ENCODE peak calls at places on chromosome 3, in six cellular contexts. O, F, I, W, T and B are unnamed samples.

GRCh38 chr3:155809181-155809580 is 3.1 kb upstream of the C3orf33 start:
- DNase-seq in O (peak; percentile 27), F (no peak), I (no peak), W (no peak), T (no peak), B (no peak)

GRCh38 chr3:188108703-188109412 is 45.1 kb upstream of the LPP start:
- DNase-seq in O (peak; percentile 9), F (no peak), I (no peak), W (no peak), T (no peak), B (no peak)

GRCh38 chr3:167814441-167814951 is 79.0 kb downstream of the SERPINI1 start:
- DNase-seq in O (peak; percentile 11), F (no peak), I (no peak), W (no peak), T (no peak), B (no peak)

GRCh38 chr3:62965311-62965710 is 90.1 kb upstream of the CADPS start:
- DNase-seq in O (no peak), F (no peak), I (no peak), W (no peak), T (no peak), B (no peak)

GRCh38 chr3:153165211-153165815 is 3.3 kb downstream of the RAP2B start:
- DNase-seq in O (peak; percentile 42), F (peak; percentile 40), I (no peak), W (no peak), T (no peak), B (peak; percentile 42)

GRCh38 chr3:172034786-172035685 is 4.3 kb upstream of the FNDC3B start:
- DNase-seq in O (peak; percentile 33), F (peak; percentile 81), I (peak; percentile 77), W (no peak), T (no peak), B (peak; percentile 37)

GRCh38 chr3:186467969-186468368 is 76.2 kb downstream of the CRYGS start:
- DNase-seq in O (no peak), F (peak; percentile 82), I (no peak), W (no peak), T (no peak), B (no peak)

GRCh38 chr3:101945980-101946379 is 96.7 kb downstream of the NFKBIZ start:
- DNase-seq in O (no peak), F (no peak), I (no peak), W (no peak), T (no peak), B (no peak)

GRCh38 chr3:9793161-9793781 is 389 bp downstream of the ARPC4 start:
- DNase-seq in O (peak; percentile 44), F (peak; percentile 58), I (no peak), W (no peak), T (no peak), B (peak; percentile 75)

GRCh38 chr3:183844606-183845005 is 19.2 kb upstream of the MAP6D1 start:
- DNase-seq in O (peak; percentile 92), F (no peak), I (no peak), W (no peak), T (no peak), B (peak; percentile 90)

GRCh38 chr3:59510576-59510975 is 460.8 kb upstream of the CFAP20DC start:
- DNase-seq in O (no peak), F (no peak), I (no peak), W (no peak), T (no peak), B (peak; percentile 47)

GRCh38 chr3:42751609-42752008 is 21.4 kb downstream of the CCDC13 start:
- DNase-seq in O (no peak), F (no peak), I (peak; percentile 14), W (no peak), T (no peak), B (no peak)

GRCh38 chr3:177852001-177852400 is 654.7 kb upstream of the TBL1XR1 start:
- DNase-seq in O (peak; percentile 27), F (no peak), I (no peak), W (no peak), T (no peak), B (no peak)

GRCh38 chr3:110550511-110550910 is 521.1 kb upstream of the NECTIN3 start:
- DNase-seq in O (no peak), F (no peak), I (no peak), W (no peak), T (no peak), B (no peak)

GRCh38 chr3:100709840-100710235 is 544 bp downstream of the TFG start:
- DNase-seq in O (peak; percentile 20), F (peak; percentile 81), I (peak; percentile 70), W (peak; percentile 46), T (peak; percentile 66), B (peak; percentile 61)

GRCh38 chr3:50381315-50381714 is 22.0 kb upstream of the TMEM115 start:
- DNase-seq in O (no peak), F (no peak), I (no peak), W (no peak), T (no peak), B (no peak)

GRCh38 chr3:94225176-94225742 is 162.4 kb downstream of the NSUN3 start:
- DNase-seq in O (no peak), F (no peak), I (no peak), W (no peak), T (no peak), B (peak; percentile 14)

GRCh38 chr3:113436794-113437193 is 4.5 kb downstream of the CFAP44 start:
- DNase-seq in O (peak; percentile 86), F (peak; percentile 8), I (no peak), W (no peak), T (no peak), B (peak; percentile 25)

GRCh38 chr3:56131976-56132590 is 336.2 kb downstream of the ERC2 start:
- DNase-seq in O (peak; percentile 95), F (peak; percentile 94), I (no peak), W (no peak), T (no peak), B (peak; percentile 93)

GRCh38 chr3:8318002-8318649 is 183.5 kb upstream of the LMCD1 start:
- DNase-seq in O (peak; percentile 82), F (peak; percentile 90), I (no peak), W (no peak), T (no peak), B (peak; percentile 8)

GRCh38 chr3:42229942-42230688 is 35.9 kb downstream of the CCK start:
- DNase-seq in O (peak; percentile 58), F (peak; percentile 76), I (peak; percentile 48), W (no peak), T (peak; percentile 50), B (peak; percentile 57)

GRCh38 chr3:180912304-180913226 is at the start of gene FXR1:
- DNase-seq in O (peak; percentile 69), F (peak; percentile 98), I (peak; percentile 99), W (peak; percentile 96), T (peak; percentile 84), B (peak; percentile 88)
- H3K18ac ChIP-seq in O (peak within 1 kb of the TSS; percentile 94), F (peak within 1 kb of the TSS; percentile 94), I (peak within 1 kb of the TSS; percentile 99), W (peak within 1 kb of the TSS; percentile 99), T (peak within 1 kb of the TSS; percentile 99), B (peak within 1 kb of the TSS; percentile 92)

GRCh38 chr3:157154563-157155333 is 5.2 kb downstream of the CCNL1 start:
- DNase-seq in O (no peak), F (no peak), I (no peak), W (no peak), T (no peak), B (peak; percentile 33)

GRCh38 chr3:157155591-157155990 is 4.4 kb downstream of the CCNL1 start:
- DNase-seq in O (no peak), F (no peak), I (no peak), W (no peak), T (no peak), B (peak; percentile 18)

GRCh38 chr3:157157836-157158235 is 2.1 kb downstream of the CCNL1 start:
- DNase-seq in O (no peak), F (no peak), I (no peak), W (no peak), T (no peak), B (peak; percentile 23)

GRCh38 chr3:157159037-157159761 is 748 bp downstream of the CCNL1 start:
- DNase-seq in O (peak; percentile 37), F (peak; percentile 77), I (peak; percentile 54), W (no peak), T (peak; percentile 49), B (no peak)

DNA sequence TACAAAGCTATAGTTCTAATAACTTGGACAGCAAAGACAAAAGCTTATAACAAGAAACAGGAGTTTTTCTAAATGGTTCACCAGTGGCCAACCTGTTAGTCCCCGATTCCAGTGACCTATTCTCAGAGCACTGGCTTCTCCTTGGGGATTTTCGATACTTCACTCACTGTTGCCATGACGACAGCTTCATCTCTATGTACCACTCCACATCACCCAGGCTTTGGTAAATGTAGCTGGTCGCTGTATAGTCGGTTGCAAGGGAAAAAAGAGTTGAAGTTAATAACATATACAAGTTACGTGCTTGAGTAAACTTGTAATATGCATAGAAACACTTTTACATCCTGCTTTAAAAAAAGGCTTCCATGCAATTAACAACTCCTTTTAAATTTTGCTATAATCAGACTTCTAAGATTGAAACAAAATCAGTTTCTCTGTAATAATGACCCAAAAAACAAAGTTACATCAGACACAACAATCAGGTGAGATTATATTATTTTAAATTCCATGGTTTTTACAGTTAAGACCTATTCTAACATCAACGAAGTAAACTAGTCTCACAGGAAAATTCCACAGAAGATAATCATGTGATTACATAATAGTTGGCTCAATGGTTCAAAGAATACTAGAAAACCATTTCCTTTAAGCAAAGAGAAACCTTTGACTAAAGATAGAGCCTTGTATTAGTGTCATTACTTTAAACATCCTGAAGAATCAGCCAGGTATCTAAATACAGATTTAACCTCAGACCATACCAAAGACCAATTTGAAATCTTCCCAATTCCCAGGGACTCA is 2.9 kb downstream of the CCNL1 start:
- DNase-seq in O (peak; percentile 33), F (peak; percentile 61), I (no peak), W (no peak), T (no peak), B (peak; percentile 72)
- H3K4ac ChIP-seq in O (no peak overlapping the region), F (no peak overlapping the region), I (no peak overlapping the region), W (no peak overlapping the region), T (no peak overlapping the region), B (no peak overlapping the region)

GRCh38 chr3:25427155-25428002 is 684 bp upstream of the RARB start:
- DNase-seq in O (no peak), F (peak; percentile 25), I (no peak), W (no peak), T (no peak), B (peak; percentile 62)
- H4K8ac ChIP-seq in O (peak overlapping the region; percentile 67), F (peak overlapping the region; percentile 93), I (no peak overlapping the region), W (peak overlapping the region; percentile 43), T (no peak overlapping the region), B (peak overlapping the region; percentile 8)

GRCh38 chr3:138438896-138439295 is 4.5 kb downstream of the ESYT3 start:
- DNase-seq in O (no peak), F (no peak), I (peak; percentile 22), W (no peak), T (no peak), B (no peak)

GRCh38 chr3:138441256-138441655 is 6.8 kb downstream of the ESYT3 start:
- DNase-seq in O (no peak), F (no peak), I (no peak), W (no peak), T (no peak), B (no peak)

GRCh38 chr3:138440137-138440536 is 5.7 kb downstream of the ESYT3 start:
- DNase-seq in O (no peak), F (peak; percentile 69), I (no peak), W (no peak), T (no peak), B (no peak)

GRCh38 chr3:138440596-138440995 is 6.2 kb downstream of the ESYT3 start:
- DNase-seq in O (peak; percentile 23), F (no peak), I (no peak), W (no peak), T (no peak), B (no peak)

DNA sequence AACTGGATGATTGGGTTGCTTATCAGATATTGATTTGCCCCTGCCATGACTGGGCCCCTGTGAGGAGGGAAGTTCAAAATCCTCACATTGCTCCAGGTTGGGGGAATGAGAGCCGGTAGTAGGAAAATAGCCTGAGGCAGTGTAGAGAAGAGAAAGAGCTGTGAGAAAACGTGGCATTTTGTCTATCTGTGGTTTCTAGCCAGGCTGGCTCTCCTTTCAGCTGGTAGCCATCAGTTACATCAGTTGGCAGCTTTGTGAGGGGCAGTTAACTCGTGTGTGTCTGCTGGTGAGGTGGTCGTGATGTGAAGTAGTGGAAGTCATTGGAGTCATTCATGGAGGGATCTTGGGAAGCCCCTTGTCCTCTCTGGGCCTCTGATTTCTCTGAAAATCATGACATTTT is 5.2 kb downstream of the ESYT3 start:
- DNase-seq in O (no peak), F (peak; percentile 30), I (no peak), W (no peak), T (no peak), B (no peak)
- H3K18ac ChIP-seq in O (no peak overlapping the region), F (no peak overlapping the region), I (no peak overlapping the region), W (no peak overlapping the region), T (no peak overlapping the region), B (no peak overlapping the region)